ENCODE peak calls at places on chromosome 14, in six cellular contexts. One of them, this sample, is unnamed.

GRCh38 chr14:56004807-56005579 is 113.2 kb upstream of the PELI2 start:
- DNase-seq in IMR-90: peak
- DNase-seq in H9: peak
- DNase-seq in trophoblast cell: peak
- DNase-seq in neuronal stem cell: no peak
- DNase-seq in H1: no peak
- DNase-seq in this sample: peak

GRCh38 chr14:90757452-90757851 is 58.8 kb downstream of the TTC7B start:
- DNase-seq in IMR-90: no peak
- DNase-seq in H1: no peak
- DNase-seq in H9: no peak
- DNase-seq in neuronal stem cell: no peak
- DNase-seq in trophoblast cell: no peak
- DNase-seq in this sample: peak

GRCh38 chr14:53715390-53715730 is 241.3 kb downstream of the BMP4 start:
- DNase-seq in IMR-90: peak
- DNase-seq in trophoblast cell: no peak
- DNase-seq in H9: no peak
- DNase-seq in neuronal stem cell: no peak
- DNase-seq in H1: no peak
- DNase-seq in this sample: peak

GRCh38 chr14:31611778-31612433 is 50.7 kb downstream of the NUBPL start:
- DNase-seq in H1: no peak
- DNase-seq in IMR-90: no peak
- DNase-seq in H9: no peak
- DNase-seq in neuronal stem cell: no peak
- DNase-seq in trophoblast cell: no peak
- DNase-seq in this sample: no peak

GRCh38 chr14:77286554-77286953 is 15.5 kb upstream of the NGB start:
- DNase-seq in IMR-90: no peak
- DNase-seq in H1: no peak
- DNase-seq in H9: no peak
- DNase-seq in trophoblast cell: no peak
- DNase-seq in neuronal stem cell: no peak
- DNase-seq in this sample: no peak

GRCh38 chr14:94612174-94612573 is at the start of gene SERPINA3:
- DNase-seq in neuronal stem cell: no peak
- DNase-seq in IMR-90: peak
- DNase-seq in trophoblast cell: peak
- DNase-seq in H1: no peak
- DNase-seq in H9: no peak
- DNase-seq in this sample: no peak

GRCh38 chr14:92578511-92578910 is 64.9 kb downstream of the RIN3 start:
- DNase-seq in neuronal stem cell: no peak
- DNase-seq in trophoblast cell: no peak
- DNase-seq in H9: no peak
- DNase-seq in IMR-90: peak
- DNase-seq in H1: no peak
- DNase-seq in this sample: no peak

GRCh38 chr14:83638725-83639124 is 1891.2 kb upstream of the FLRT2 start:
- DNase-seq in trophoblast cell: no peak
- DNase-seq in H1: no peak
- DNase-seq in H9: no peak
- DNase-seq in IMR-90: no peak
- DNase-seq in neuronal stem cell: no peak
- DNase-seq in this sample: no peak

GRCh38 chr14:76664790-76665189 is 96.5 kb upstream of the VASH1 start:
- DNase-seq in IMR-90: no peak
- DNase-seq in trophoblast cell: no peak
- DNase-seq in H9: no peak
- DNase-seq in H1: peak
- DNase-seq in neuronal stem cell: no peak
- DNase-seq in this sample: no peak

GRCh38 chr14:103057372-103058208 is at the start of gene CDC42BPB:
- DNase-seq in trophoblast cell: peak
- DNase-seq in neuronal stem cell: peak
- DNase-seq in IMR-90: peak
- DNase-seq in H9: peak
- DNase-seq in H1: peak
- DNase-seq in this sample: peak

GRCh38 chr14:90087433-90087832 is 25.6 kb downstream of the KCNK13 start:
- DNase-seq in H9: no peak
- DNase-seq in IMR-90: peak
- DNase-seq in neuronal stem cell: no peak
- DNase-seq in trophoblast cell: peak
- DNase-seq in H1: no peak
- DNase-seq in this sample: peak

GRCh38 chr14:33475623-33476022 is 475.3 kb downstream of the EGLN3 start:
- DNase-seq in IMR-90: no peak
- DNase-seq in H1: peak
- DNase-seq in trophoblast cell: peak
- DNase-seq in H9: peak
- DNase-seq in neuronal stem cell: peak
- DNase-seq in this sample: peak

GRCh38 chr14:56294125-56294524 is 175.9 kb downstream of the PELI2 start:
- DNase-seq in H1: peak
- DNase-seq in IMR-90: no peak
- DNase-seq in neuronal stem cell: no peak
- DNase-seq in trophoblast cell: no peak
- DNase-seq in H9: no peak
- DNase-seq in this sample: no peak

GRCh38 chr14:35727764-35728163 is 81.3 kb downstream of the RALGAPA1 start:
- DNase-seq in neuronal stem cell: no peak
- DNase-seq in trophoblast cell: no peak
- DNase-seq in IMR-90: no peak
- DNase-seq in H9: no peak
- DNase-seq in H1: no peak
- DNase-seq in this sample: no peak

GRCh38 chr14:99042376-99043257 is 229.4 kb downstream of the BCL11B start:
- DNase-seq in neuronal stem cell: no peak
- DNase-seq in trophoblast cell: no peak
- DNase-seq in IMR-90: no peak
- DNase-seq in H9: no peak
- DNase-seq in H1: no peak
- DNase-seq in this sample: no peak

GRCh38 chr14:60648934-60649814 is at the start of gene SIX1:
- DNase-seq in IMR-90: peak
- DNase-seq in H9: peak
- DNase-seq in H1: peak
- DNase-seq in neuronal stem cell: peak
- DNase-seq in trophoblast cell: peak
- DNase-seq in this sample: peak

GRCh38 chr14:71361874-71362273 is 454.6 kb downstream of the PCNX1 start:
- DNase-seq in neuronal stem cell: no peak
- DNase-seq in H1: no peak
- DNase-seq in IMR-90: no peak
- DNase-seq in H9: no peak
- DNase-seq in trophoblast cell: no peak
- DNase-seq in this sample: no peak

GRCh38 chr14:71361335-71361734 is 454.1 kb downstream of the PCNX1 start:
- DNase-seq in IMR-90: peak
- DNase-seq in H9: no peak
- DNase-seq in neuronal stem cell: no peak
- DNase-seq in trophoblast cell: no peak
- DNase-seq in H1: no peak
- DNase-seq in this sample: peak

GRCh38 chr14:71362282-71362681 is 455.0 kb downstream of the PCNX1 start:
- DNase-seq in IMR-90: no peak
- DNase-seq in neuronal stem cell: no peak
- DNase-seq in H9: no peak
- DNase-seq in H1: no peak
- DNase-seq in trophoblast cell: no peak
- DNase-seq in this sample: no peak

GRCh38 chr14:71363961-71364360 is 456.7 kb downstream of the PCNX1 start:
- DNase-seq in H1: no peak
- DNase-seq in trophoblast cell: no peak
- DNase-seq in IMR-90: peak
- DNase-seq in H9: no peak
- DNase-seq in neuronal stem cell: no peak
- DNase-seq in this sample: peak

DNA sequence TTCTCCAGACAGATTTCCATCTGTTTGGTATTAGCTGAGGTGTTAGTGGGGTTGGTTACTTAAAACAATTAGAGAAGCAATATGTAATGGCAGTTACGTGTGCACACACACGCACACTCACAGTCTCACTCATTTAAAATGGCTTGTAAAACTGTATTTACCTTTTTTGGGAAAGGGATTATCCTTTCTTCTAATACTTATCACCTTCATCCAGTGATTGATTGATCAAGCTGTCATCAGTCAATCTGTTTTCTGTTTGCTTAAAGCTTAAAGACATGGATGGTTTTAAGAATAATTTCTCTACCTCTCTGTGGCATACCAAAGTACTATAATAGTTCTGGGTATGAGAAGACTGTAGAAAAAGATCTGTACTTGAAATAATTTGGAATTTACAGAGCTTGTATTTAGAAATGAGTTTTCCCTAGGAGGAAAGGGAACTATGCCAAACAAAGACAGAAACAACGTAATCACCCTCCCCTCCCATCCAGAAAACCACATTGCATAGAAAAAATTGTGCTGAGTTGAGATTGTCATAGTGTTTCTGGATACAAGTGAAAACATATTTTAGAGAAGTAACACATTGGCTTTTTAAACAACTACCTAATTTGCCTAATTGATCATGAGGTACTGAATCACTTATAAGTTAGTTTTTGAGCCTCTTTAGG is 455.8 kb downstream of the PCNX1 start:
- DNase-seq in H1: no peak
- DNase-seq in neuronal stem cell: no peak
- DNase-seq in IMR-90: peak
- DNase-seq in trophoblast cell: no peak
- DNase-seq in H9: no peak
- DNase-seq in this sample: peak
- H2BK120ac ChIP-seq in H1: no peak
- H2BK120ac ChIP-seq in neuronal stem cell: no peak
- H2BK120ac ChIP-seq in IMR-90: no peak
- H2BK120ac ChIP-seq in trophoblast cell: no peak
- H2BK120ac ChIP-seq in H9: no peak
- H2BK120ac ChIP-seq in this sample: no peak

DNA sequence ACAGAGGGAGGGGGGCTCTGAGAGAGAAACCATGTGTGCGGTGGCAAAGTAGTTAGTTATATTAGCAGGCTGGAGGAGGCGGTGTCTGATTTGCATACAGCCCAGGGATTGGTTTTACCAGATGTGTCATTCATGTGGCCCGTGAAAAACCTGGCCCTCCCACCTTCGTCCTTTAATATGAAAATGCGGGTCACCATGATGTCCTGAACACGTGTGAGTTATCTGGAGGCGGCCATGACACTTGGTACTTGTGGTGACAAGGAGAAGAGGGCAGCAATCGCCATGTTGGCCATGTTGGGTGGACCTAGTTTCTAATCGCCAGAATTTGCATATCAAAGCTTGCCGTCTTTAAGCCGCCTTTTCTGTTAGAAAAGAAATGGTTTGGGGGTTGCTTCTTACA is 108.8 kb downstream of the RAD51B start:
- DNase-seq in trophoblast cell: no peak
- DNase-seq in H1: no peak
- DNase-seq in H9: peak
- DNase-seq in neuronal stem cell: no peak
- DNase-seq in IMR-90: no peak
- DNase-seq in this sample: no peak
- H4K91ac ChIP-seq in trophoblast cell: peak
- H4K91ac ChIP-seq in H1: no peak
- H4K91ac ChIP-seq in H9: no peak
- H4K91ac ChIP-seq in neuronal stem cell: no peak
- H4K91ac ChIP-seq in IMR-90: no peak
- H4K91ac ChIP-seq in this sample: no peak

GRCh38 chr14:81220488-81220766 is 332 bp downstream of the GTF2A1 start:
- DNase-seq in H9: no peak
- DNase-seq in H1: no peak
- DNase-seq in neuronal stem cell: no peak
- DNase-seq in trophoblast cell: no peak
- DNase-seq in IMR-90: no peak
- DNase-seq in this sample: no peak

GRCh38 chr14:81220767-81221578 is at the start of gene GTF2A1:
- DNase-seq in neuronal stem cell: peak
- DNase-seq in H9: peak
- DNase-seq in IMR-90: peak
- DNase-seq in trophoblast cell: peak
- DNase-seq in H1: peak
- DNase-seq in this sample: peak

GRCh38 chr14:81219821-81220487 is 805 bp downstream of the GTF2A1 start:
- DNase-seq in trophoblast cell: peak
- DNase-seq in neuronal stem cell: no peak
- DNase-seq in H1: peak
- DNase-seq in H9: no peak
- DNase-seq in IMR-90: peak
- DNase-seq in this sample: no peak

GRCh38 chr14:81222694-81223093 is 1.9 kb upstream of the GTF2A1 start:
- DNase-seq in H9: no peak
- DNase-seq in H1: no peak
- DNase-seq in neuronal stem cell: no peak
- DNase-seq in IMR-90: no peak
- DNase-seq in trophoblast cell: no peak
- DNase-seq in this sample: no peak

DNA sequence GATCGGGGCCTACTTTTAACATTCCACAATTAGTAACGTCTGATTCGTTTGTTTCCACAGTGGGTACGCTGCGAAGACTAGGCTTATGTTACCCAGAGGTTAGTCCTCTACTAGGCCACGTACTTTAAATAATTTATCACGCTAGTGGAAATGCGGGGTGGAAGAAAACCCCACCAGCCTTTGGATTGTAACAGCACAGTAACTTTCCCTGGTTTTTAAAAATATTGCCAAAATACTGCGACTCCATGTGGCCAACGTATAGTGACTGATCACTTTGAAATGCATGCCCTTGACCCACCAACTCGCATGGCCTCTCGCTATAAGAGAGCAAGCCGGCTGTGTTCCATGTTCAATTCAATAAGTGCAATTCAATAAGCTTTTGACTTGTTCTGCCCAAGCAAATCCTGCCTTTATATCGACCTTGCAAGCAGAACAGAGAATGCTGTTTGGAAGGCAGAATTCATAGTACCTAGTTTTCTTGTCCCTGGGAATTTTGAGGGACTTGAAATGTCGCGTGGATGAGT is 882 bp upstream of the GTF2A1 start:
- DNase-seq in IMR-90: peak
- DNase-seq in trophoblast cell: no peak
- DNase-seq in H9: no peak
- DNase-seq in neuronal stem cell: no peak
- DNase-seq in H1: no peak
- DNase-seq in this sample: no peak
- H2BK120ac ChIP-seq in IMR-90: peak
- H2BK120ac ChIP-seq in trophoblast cell: peak
- H2BK120ac ChIP-seq in H9: peak
- H2BK120ac ChIP-seq in neuronal stem cell: no peak
- H2BK120ac ChIP-seq in H1: peak
- H2BK120ac ChIP-seq in this sample: no peak

DNA sequence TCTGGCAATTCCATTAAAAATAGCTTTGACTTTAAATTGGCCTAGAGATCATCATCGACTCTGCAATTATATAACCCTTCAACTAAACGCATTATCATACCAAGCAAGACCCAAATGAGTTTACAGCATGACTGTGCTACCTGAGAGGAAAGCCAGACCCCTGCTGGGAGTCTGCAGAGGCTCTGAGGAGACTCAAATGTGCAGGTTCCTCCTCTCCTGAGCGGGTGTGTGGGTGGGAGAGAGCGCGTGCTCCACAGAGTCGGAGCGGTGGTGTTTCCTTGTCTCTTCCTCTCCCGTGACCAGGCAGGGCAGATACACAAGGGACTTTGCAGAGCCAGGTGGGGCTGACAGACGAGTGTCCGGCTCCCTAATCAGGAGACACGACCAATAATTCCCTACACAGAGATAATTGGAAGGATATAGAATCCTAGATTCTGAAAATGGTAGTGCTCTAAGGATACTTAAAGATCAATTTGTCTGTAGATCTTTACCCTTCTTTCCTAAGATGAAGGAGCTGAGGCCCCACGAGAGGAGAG is 74.1 kb downstream of the SLC8A3 start:
- DNase-seq in trophoblast cell: no peak
- DNase-seq in neuronal stem cell: no peak
- DNase-seq in H1: no peak
- DNase-seq in IMR-90: no peak
- DNase-seq in H9: no peak
- DNase-seq in this sample: no peak
- H4K91ac ChIP-seq in trophoblast cell: no peak
- H4K91ac ChIP-seq in neuronal stem cell: no peak
- H4K91ac ChIP-seq in H1: no peak
- H4K91ac ChIP-seq in IMR-90: no peak
- H4K91ac ChIP-seq in H9: no peak
- H4K91ac ChIP-seq in this sample: no peak